ENCODE peak calls at places on chromosome 10, in six cellular contexts. T is heart left ventricle, D is neuronal stem cell, Z is NT2/D1, S is GM06990, J is psoas muscle. Q is an unnamed sample. For H3K36me3, the result is how much of the 10 kb centered on the place peaks cover.

GRCh38 chr10:62386401-62387320 is 12.5 kb downstream of the ZNF365 start:
- DNase-seq in D (no peak), Z (no peak), T (no peak), J (no peak), S (no peak), Q (no peak)

GRCh38 chr10:99013885-99014284 is 221.8 kb downstream of the HPSE2 start:
- DNase-seq in T (no peak), S (no peak), D (no peak), Z (no peak), J (no peak), Q (no peak)

GRCh38 chr10:88147000-88147798 is 283.8 kb downstream of the PTEN start:
- DNase-seq in Z (no peak), T (peak), J (peak), S (no peak), D (no peak), Q (no peak)

GRCh38 chr10:47045331-47045861 is 134.2 kb downstream of the PTPN20 start:
- DNase-seq in Z (no peak), D (no peak), T (peak), S (no peak), J (no peak), Q (no peak)

GRCh38 chr10:114279886-114280644 is 41.0 kb downstream of the VWA2 start:
- DNase-seq in D (no peak), T (no peak), Z (no peak), S (no peak), J (no peak), Q (no peak)

GRCh38 chr10:89236221-89236620 is 15.4 kb downstream of the LIPA start:
- DNase-seq in J (no peak), Z (no peak), D (no peak), S (no peak), T (no peak), Q (no peak)

GRCh38 chr10:89837173-89838001 is 136.0 kb downstream of the KIF20B start:
- DNase-seq in D (no peak), S (peak), Z (no peak), J (peak), T (peak), Q (no peak)

GRCh38 chr10:21372651-21373410 is 152.7 kb downstream of the SKIDA1 start:
- DNase-seq in D (no peak), S (peak), J (peak), Z (no peak), T (peak), Q (no peak)

GRCh38 chr10:24952701-24953349 is 419 bp upstream of the PRTFDC1 start:
- DNase-seq in Z (peak), J (peak), T (peak), D (peak), S (peak), Q (peak)

GRCh38 chr10:102334106-102334505 is 61.4 kb upstream of the NFKB2 start:
- DNase-seq in J (no peak), S (no peak), T (peak), D (peak), Z (no peak), Q (peak)

GRCh38 chr10:110496553-110497437 is 912 bp upstream of the DUSP5 start:
- DNase-seq in D (no peak), Z (no peak), T (no peak), S (no peak), J (no peak), Q (no peak)

GRCh38 chr10:80382989-80383388 is 25.4 kb upstream of the PRXL2A start:
- DNase-seq in J (no peak), Z (peak), T (peak), S (no peak), D (no peak), Q (peak)

GRCh38 chr10:4242561-4243035 is 457.6 kb upstream of the KLF6 start:
- DNase-seq in D (no peak), J (no peak), Z (no peak), S (no peak), T (peak), Q (peak)

GRCh38 chr10:65911431-65911830 is 1014.4 kb upstream of the LRRTM3 start:
- DNase-seq in J (no peak), D (no peak), Z (no peak), T (no peak), S (no peak), Q (no peak)

GRCh38 chr10:29702288-29703164 is 67.8 kb upstream of the SVIL start:
- DNase-seq in T (no peak), J (no peak), D (no peak), S (no peak), Z (no peak), Q (no peak)

GRCh38 chr10:22335204-22335956 is 9.9 kb upstream of the SPAG6 start:
- DNase-seq in D (no peak), J (peak), S (peak), Z (no peak), T (peak), Q (no peak)

GRCh38 chr10:58758311-58758710 is 245.6 kb downstream of the BICC1 start:
- DNase-seq in S (no peak), Z (no peak), T (no peak), J (no peak), D (no peak), Q (no peak)

GRCh38 chr10:32266979-32267378 is 80.0 kb downstream of the EPC1 start:
- DNase-seq in J (no peak), T (no peak), S (no peak), Z (peak), D (no peak), Q (no peak)

GRCh38 chr10:30783939-30784500 is 154.5 kb upstream of the LYZL2 start:
- DNase-seq in Z (peak), T (peak), J (peak), D (peak), S (peak), Q (peak)

GRCh38 chr10:122998360-122998917 is 10.2 kb downstream of the IKZF5 start:
- DNase-seq in D (no peak), J (no peak), T (no peak), Z (no peak), S (no peak), Q (no peak)
- H3K36me3 ChIP-seq in D (under half), J (under half), T (under half), Z (under half), S (under half), Q (under half)

GRCh38 chr10:5445006-5445405 is 32.6 kb downstream of the NET1 start:
- DNase-seq in S (no peak), Z (no peak), D (no peak), J (no peak), T (no peak), Q (no peak)

GRCh38 chr10:5448333-5449048 is 36.1 kb downstream of the NET1 start:
- DNase-seq in Z (no peak), S (no peak), D (no peak), T (no peak), J (no peak), Q (no peak)

GRCh38 chr10:5447611-5448071 is 35.3 kb downstream of the NET1 start:
- DNase-seq in D (no peak), J (no peak), T (no peak), Z (no peak), S (peak), Q (no peak)

GRCh38 chr10:5446390-5446926 is 34.1 kb downstream of the NET1 start:
- DNase-seq in D (peak), S (peak), J (peak), T (peak), Z (peak), Q (peak)

GRCh38 chr10:5447071-5447470 is 34.7 kb downstream of the NET1 start:
- DNase-seq in D (no peak), J (no peak), Z (no peak), T (no peak), S (no peak), Q (no peak)
- H3K36me3 ChIP-seq in D (under half), J (under half), Z (under half), T (under half), S (under half), Q (under half)

GRCh38 chr10:74076961-74077360 is 73.7 kb downstream of the AP3M1 start:
- DNase-seq in Z (no peak), T (no peak), S (no peak), D (no peak), J (no peak), Q (no peak)

GRCh38 chr10:74079028-74079913 is 71.4 kb downstream of the AP3M1 start:
- DNase-seq in Z (no peak), T (no peak), J (no peak), S (no peak), D (no peak), Q (no peak)

GRCh38 chr10:74079914-74080590 is 70.6 kb downstream of the AP3M1 start:
- DNase-seq in T (no peak), Z (no peak), J (no peak), S (no peak), D (no peak), Q (no peak)

GRCh38 chr10:74077416-74077815 is 73.2 kb downstream of the AP3M1 start:
- DNase-seq in J (no peak), D (no peak), Z (no peak), T (no peak), S (no peak), Q (no peak)

GRCh38 chr10:74078037-74078436 is 72.6 kb downstream of the AP3M1 start:
- DNase-seq in S (peak), Z (no peak), D (no peak), J (no peak), T (no peak), Q (no peak)
- H3K36me3 ChIP-seq in S (under half), Z (half or more), D (under half), J (under half), T (under half), Q (under half)

GRCh38 chr10:119917777-119918176 is 25.2 kb downstream of the SEC23IP start:
- DNase-seq in J (no peak), S (no peak), T (no peak), Z (no peak), D (no peak), Q (no peak)

GRCh38 chr10:119919823-119920222 is 27.3 kb downstream of the SEC23IP start:
- DNase-seq in D (no peak), S (peak), J (no peak), Z (no peak), T (no peak), Q (no peak)

DNA sequence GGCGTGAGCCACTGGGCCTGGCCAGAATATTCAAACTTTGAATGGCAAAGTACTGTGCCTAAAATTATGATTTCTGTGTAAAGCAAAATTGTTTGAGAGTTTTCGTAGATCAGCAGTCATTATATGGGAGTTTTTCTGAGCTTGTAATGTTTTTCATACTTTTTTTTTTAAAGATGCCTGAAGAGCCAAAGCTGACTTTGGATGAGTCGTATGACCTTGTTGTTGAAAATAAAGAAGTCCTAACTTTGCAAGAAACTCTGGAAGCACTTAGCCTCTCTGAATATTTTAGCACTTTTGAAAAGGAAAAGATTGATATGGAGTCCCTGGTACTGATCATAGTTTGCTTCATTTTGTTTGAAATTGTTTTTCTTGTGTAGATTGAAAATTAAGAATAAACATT is 26.7 kb downstream of the SEC23IP start:
- DNase-seq in T (no peak), D (no peak), J (no peak), Z (no peak), S (no peak), Q (no peak)
- H3K36me3 ChIP-seq in T (under half), D (under half), J (under half), Z (half or more), S (under half), Q (under half)

GRCh38 chr10:79127151-79127961 is 58.6 kb downstream of the ZMIZ1 start:
- DNase-seq in D (no peak), J (peak), S (no peak), T (peak), Z (no peak), Q (peak)

GRCh38 chr10:79124066-79124465 is 55.3 kb downstream of the ZMIZ1 start:
- DNase-seq in Z (no peak), S (no peak), D (no peak), T (no peak), J (no peak), Q (no peak)

GRCh38 chr10:79128241-79128922 is 59.6 kb downstream of the ZMIZ1 start:
- DNase-seq in T (no peak), D (no peak), J (no peak), Z (no peak), S (no peak), Q (no peak)

GRCh38 chr10:79125092-79125491 is 56.3 kb downstream of the ZMIZ1 start:
- DNase-seq in D (no peak), J (no peak), T (no peak), S (no peak), Z (no peak), Q (no peak)

GRCh38 chr10:79126351-79126750 is 57.6 kb downstream of the ZMIZ1 start:
- DNase-seq in Z (no peak), S (no peak), D (no peak), T (no peak), J (no peak), Q (no peak)
- H3K36me3 ChIP-seq in Z (half or more), S (under half), D (under half), T (under half), J (under half), Q (under half)

DNA sequence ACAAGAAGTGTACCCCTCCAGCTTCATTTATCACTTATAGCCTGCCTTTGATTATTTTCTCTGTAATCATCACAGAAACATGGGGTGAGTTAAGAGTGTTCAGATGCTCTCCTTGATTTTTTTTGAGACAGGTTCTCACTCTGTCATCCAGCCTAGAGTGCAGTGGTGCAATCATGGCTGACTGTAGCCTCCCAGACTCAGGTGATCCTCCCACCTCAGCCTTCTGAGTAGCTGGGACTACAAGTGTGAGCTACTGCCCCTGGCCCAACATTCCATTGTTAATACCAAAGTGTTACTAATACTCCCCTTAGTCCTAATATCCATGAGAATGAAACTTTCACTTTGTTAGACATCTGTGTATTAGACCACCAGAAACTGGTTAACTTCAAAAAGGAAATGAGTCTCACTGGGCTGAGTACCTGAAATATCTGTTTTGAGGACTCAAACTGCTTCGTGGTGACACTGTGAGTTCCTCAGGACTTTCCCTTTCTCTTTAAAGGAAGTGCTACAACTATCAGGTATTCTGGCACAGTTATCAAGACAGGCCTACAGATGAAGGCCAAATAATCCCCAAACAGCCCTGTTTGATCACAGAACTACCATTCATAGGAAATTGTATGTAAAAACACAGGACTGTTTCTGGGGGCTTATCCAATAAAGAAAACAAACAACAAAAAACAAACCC is 20.5 kb upstream of the CFAP70 start:
- DNase-seq in S (peak), J (no peak), D (no peak), Z (no peak), T (no peak), Q (no peak)
- H3K36me3 ChIP-seq in S (under half), J (under half), D (under half), Z (half or more), T (under half), Q (half or more)

GRCh38 chr10:122234416-122234815 is 36.7 kb upstream of the BTBD16 start:
- DNase-seq in Z (no peak), T (no peak), D (no peak), S (no peak), J (no peak), Q (no peak)
- H3K36me3 ChIP-seq in Z (under half), T (under half), D (under half), S (under half), J (under half), Q (under half)